ENCODE peak calls at places on chromosomes 1 and 21, in four cellular contexts. S, U, C and G are unnamed samples.

GRCh38 chr1:213564215-213564659 is 423.5 kb upstream of the PROX1 start:
- DNase-seq in S (no peak), U (no peak), C (no peak), G (no peak)

GRCh38 chr1:205698921-205699320 is 18.6 kb upstream of the SLC45A3 start:
- DNase-seq in S (no peak), U (no peak), C (no peak), G (no peak)

GRCh38 chr1:203289281-203289981 is 15.9 kb upstream of the BTG2 start:
- DNase-seq in S (peak; percentile 71), U (no peak), C (no peak), G (peak; percentile 99)

GRCh38 chr1:116763787-116764465 is 9.7 kb downstream of the CD2 start:
- DNase-seq in S (peak; percentile 75), U (no peak), C (peak; percentile 66), G (no peak)

GRCh38 chr1:228842094-228842775 is 107.0 kb downstream of the RHOU start:
- DNase-seq in S (peak; percentile 29), U (peak; percentile 90), C (no peak), G (no peak)

GRCh38 chr1:67463298-67463960 is 33.2 kb upstream of the SERBP1 start:
- DNase-seq in S (no peak), U (peak; percentile 27), C (no peak), G (no peak)

GRCh38 chr1:226112626-226113025 is 50.1 kb downstream of the H3-3A start:
- DNase-seq in S (no peak), U (no peak), C (no peak), G (no peak)

GRCh38 chr1:19308509-19308907 is 3.4 kb downstream of the AKR7A2 start:
- DNase-seq in S (no peak), U (no peak), C (no peak), G (no peak)

GRCh38 chr1:119773711-119774241 is 5.1 kb upstream of the HMGCS2 start:
- DNase-seq in S (no peak), U (peak; percentile 52), C (no peak), G (no peak)

GRCh38 chr1:21260405-21261129 is 29.7 kb downstream of the ECE1 start:
- DNase-seq in S (no peak), U (no peak), C (no peak), G (no peak)
- H3K27ac ChIP-seq in S (no peak overlapping the region), U (no peak overlapping the region), C (no peak overlapping the region), G (no peak overlapping the region)

GRCh38 chr21:43290529-43291346 is 121.9 kb downstream of the CRYAA start:
- DNase-seq in S (no peak), U (no peak), C (no peak), G (no peak)
- TF ChIP-seq CHD1 in S (no peak), U (no peak), C (no peak), G (no peak)

DNA sequence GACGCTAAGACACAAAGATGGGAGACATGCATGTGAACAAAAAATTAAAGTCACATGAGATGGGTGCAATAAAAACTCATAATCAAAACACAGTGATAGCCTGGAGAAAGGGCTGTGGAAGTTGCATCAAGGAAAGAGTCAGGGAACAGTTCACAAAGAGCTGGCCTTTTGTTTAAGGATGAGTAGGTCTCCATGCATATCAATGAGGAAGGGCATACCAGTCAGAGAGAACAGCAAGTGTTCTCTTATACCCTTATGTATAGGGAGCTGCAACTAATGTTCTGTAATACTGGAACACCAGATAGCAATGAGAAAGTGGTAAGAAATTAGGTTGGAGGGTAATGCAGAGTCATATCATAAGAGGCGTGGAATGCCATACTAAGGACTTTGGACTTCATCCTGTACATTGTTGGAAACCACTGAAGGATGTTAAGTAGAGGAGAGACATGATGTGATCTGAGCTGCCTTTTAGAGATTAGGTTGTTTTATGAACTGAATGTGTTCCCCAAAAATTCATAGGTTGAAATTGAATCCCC is 46.7 kb upstream of the SAMD13 start:
- DNase-seq in S (no peak), U (no peak), C (no peak), G (no peak)
- H3K27ac ChIP-seq in S (no peak overlapping the region), U (no peak overlapping the region), C (no peak overlapping the region), G (no peak overlapping the region)

GRCh38 chr1:24555591-24556413 is at the start of gene NCMAP:
- DNase-seq in S (peak; percentile 75), U (no peak), C (peak; percentile 71), G (no peak)
- TF ChIP-seq CHD1 in S (no peak), U (no peak), C (no peak), G (no peak)

GRCh38 chr1:62259551-62259950 is 59.7 kb downstream of the KANK4 start:
- DNase-seq in S (no peak), U (no peak), C (no peak), G (no peak)

GRCh38 chr1:62268315-62268714 is 50.9 kb downstream of the KANK4 start:
- DNase-seq in S (no peak), U (no peak), C (no peak), G (no peak)

GRCh38 chr1:62266217-62266616 is 53.0 kb downstream of the KANK4 start:
- DNase-seq in S (no peak), U (no peak), C (no peak), G (no peak)

GRCh38 chr1:62263006-62263812 is 56.0 kb downstream of the KANK4 start:
- DNase-seq in S (no peak), U (no peak), C (no peak), G (no peak)

DNA sequence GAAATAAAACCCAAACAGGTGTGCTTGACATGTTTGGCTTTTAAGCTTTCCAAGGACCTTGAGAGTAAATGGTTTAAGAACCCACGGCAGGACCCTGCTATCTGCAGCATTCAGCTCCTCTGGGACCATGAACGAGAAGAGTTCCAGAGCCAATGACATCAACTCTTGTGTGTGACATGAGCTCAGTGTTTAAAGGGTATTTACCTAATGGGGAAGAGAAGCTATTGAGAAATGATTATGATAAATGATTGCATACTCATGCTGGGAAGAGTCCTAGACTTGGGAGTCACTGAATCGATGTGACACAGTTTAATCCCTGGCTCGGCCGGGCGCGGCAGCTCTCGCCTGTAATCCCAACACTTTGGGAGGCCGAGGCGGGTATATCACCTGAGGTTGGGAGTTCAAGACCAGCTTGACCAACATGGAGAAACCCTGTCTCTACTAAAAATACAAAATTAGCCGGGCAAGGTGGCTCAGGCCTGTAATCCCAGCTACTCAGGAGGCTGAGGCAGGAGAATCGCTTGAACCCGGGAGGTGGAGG is 55.4 kb downstream of the KANK4 start:
- DNase-seq in S (no peak), U (no peak), C (no peak), G (no peak)
- H3K27ac ChIP-seq in S (no peak overlapping the region), U (no peak overlapping the region), C (no peak overlapping the region), G (no peak overlapping the region)

DNA sequence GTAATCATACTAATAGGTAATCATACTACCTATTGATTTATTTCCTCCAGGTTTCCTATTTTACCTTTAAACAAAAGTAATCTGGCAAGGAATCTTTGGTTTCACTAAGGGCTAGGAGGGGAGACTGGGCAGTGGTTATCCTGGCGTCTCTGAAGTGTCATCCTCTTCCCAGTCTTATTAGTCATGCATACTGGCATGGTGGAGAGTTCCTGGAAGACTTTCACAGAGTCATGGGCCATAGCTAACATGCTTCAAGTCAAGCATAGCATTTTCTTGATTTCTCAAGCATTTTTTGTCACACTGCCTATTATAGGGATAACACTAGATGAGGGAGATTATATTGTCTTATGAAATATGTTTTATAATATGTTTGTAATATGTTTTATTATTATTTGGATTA is 64.0 kb upstream of the ASB17 start:
- DNase-seq in S (no peak), U (peak; percentile 11), C (no peak), G (no peak)
- TF ChIP-seq CHD1 in S (no peak), U (no peak), C (no peak), G (no peak)